ENCODE peak calls at places on chromosome 6, in six cellular contexts. V is GM12891, T is HepG2, B is H1, Y is K562, S is GM12878. Q is an unnamed sample.

GRCh38 chr6:161618816-161619454 is 345.1 kb upstream of the AGPAT4 start:
- DNase-seq in S (no peak), V (no peak), T (peak; percentile 49), Y (peak; percentile 51), B (peak; percentile 31), Q (no peak)

GRCh38 chr6:22146581-22147468 is 150.0 kb downstream of the PRL start:
- DNase-seq in Y (no peak), S (no peak), B (no peak), T (no peak), V (no peak), Q (no peak)

GRCh38 chr6:136962661-136963060 is 40.6 kb downstream of the SLC35D3 start:
- DNase-seq in Y (no peak), B (no peak), S (no peak), T (no peak), V (no peak), Q (no peak)

GRCh38 chr6:170293411-170293844 is 2.5 kb upstream of the DLL1 start:
- DNase-seq in Y (no peak), B (no peak), V (no peak), T (no peak), S (no peak), Q (no peak)

GRCh38 chr6:36863670-36864540 is 10.7 kb downstream of the PPIL1 start:
- DNase-seq in T (no peak), B (no peak), S (no peak), Y (no peak), V (no peak), Q (no peak)

GRCh38 chr6:1436334-1437306 is 47.2 kb downstream of the FOXF2 start:
- DNase-seq in V (peak; percentile 67), T (peak; percentile 67), B (no peak), S (peak; percentile 30), Y (peak; percentile 73), Q (peak; percentile 48)

GRCh38 chr6:70547313-70547712 is 19.4 kb upstream of the SDHAF4 start:
- DNase-seq in V (no peak), S (no peak), T (no peak), B (no peak), Y (no peak), Q (no peak)

GRCh38 chr6:113742342-113742741 is 114.8 kb upstream of the MARCKS start:
- DNase-seq in S (no peak), V (no peak), B (no peak), Y (no peak), T (no peak), Q (no peak)

GRCh38 chr6:42279144-42279781 is 61.6 kb upstream of the MRPS10 start:
- DNase-seq in T (no peak), V (no peak), B (no peak), S (no peak), Y (no peak), Q (no peak)

GRCh38 chr6:34357937-34358336 is 34.5 kb downstream of the NUDT3 start:
- DNase-seq in Y (no peak), B (no peak), V (no peak), S (no peak), T (no peak), Q (no peak)

GRCh38 chr6:165718486-165718885 is 55.4 kb upstream of the PDE10A start:
- DNase-seq in B (no peak), Y (no peak), T (no peak), V (no peak), S (no peak), Q (no peak)

GRCh38 chr6:80540700-80541099 is 434.2 kb downstream of the BCKDHB start:
- DNase-seq in V (no peak), T (no peak), B (no peak), Y (no peak), S (no peak), Q (no peak)

GRCh38 chr6:127178746-127179145 is 60.3 kb downstream of the RSPO3 start:
- DNase-seq in B (no peak), S (no peak), V (no peak), Y (no peak), T (no peak), Q (no peak)

GRCh38 chr6:41707565-41708200 is 27.7 kb downstream of the TFEB start:
- DNase-seq in B (no peak), Y (no peak), V (no peak), T (no peak), S (no peak), Q (no peak)

GRCh38 chr6:163263196-163263595 is 151.3 kb upstream of the QKI start:
- DNase-seq in S (no peak), T (no peak), V (no peak), B (no peak), Y (peak; percentile 13), Q (no peak)

GRCh38 chr6:34115396-34116314 is 30.2 kb downstream of the GRM4 start:
- DNase-seq in V (peak; percentile 55), B (no peak), Y (peak; percentile 63), T (no peak), S (no peak), Q (peak; percentile 45)

GRCh38 chr6:52537001-52537753 is 39.7 kb downstream of the TRAM2 start:
- DNase-seq in S (peak; percentile 92), T (no peak), Y (no peak), B (no peak), V (no peak), Q (no peak)

GRCh38 chr6:4644962-4645361 is 131.2 kb upstream of the CDYL start:
- DNase-seq in B (no peak), Y (no peak), T (no peak), S (no peak), V (no peak), Q (no peak)

GRCh38 chr6:3749390-3749978 is 2.0 kb downstream of the PXDC1 start:
- DNase-seq in S (no peak), B (no peak), T (no peak), V (no peak), Y (no peak), Q (no peak)

GRCh38 chr6:138848461-138848860 is 52.6 kb downstream of the ECT2L start:
- DNase-seq in S (no peak), B (no peak), Y (no peak), T (no peak), V (no peak), Q (no peak)

GRCh38 chr6:35677456-35677855 is 11.3 kb downstream of the FKBP5 start:
- DNase-seq in S (no peak), B (no peak), T (no peak), V (no peak), Y (no peak), Q (no peak)

GRCh38 chr6:131331873-131332759 is 196.8 kb downstream of the AKAP7 start:
- DNase-seq in V (no peak), Y (no peak), S (no peak), T (no peak), B (no peak), Q (no peak)

GRCh38 chr6:71127374-71127773 is 161.2 kb upstream of the OGFRL1 start:
- DNase-seq in Y (no peak), S (no peak), T (no peak), V (no peak), B (no peak), Q (no peak)

GRCh38 chr6:95143408-95144180 is 433.7 kb upstream of the MANEA start:
- DNase-seq in S (no peak), T (no peak), Y (no peak), B (no peak), V (no peak), Q (no peak)

GRCh38 chr6:36368921-36369880 is 18.3 kb downstream of the ETV7 start:
- DNase-seq in B (no peak), Y (peak; percentile 33), T (no peak), V (no peak), S (no peak), Q (no peak)

GRCh38 chr6:42093582-42094329 is 43.4 kb downstream of the TAF8 start:
- DNase-seq in T (peak; percentile 64), Y (peak; percentile 80), B (no peak), V (no peak), S (no peak), Q (no peak)

GRCh38 chr6:8736046-8736877 is 300.9 kb upstream of the SLC35B3 start:
- DNase-seq in B (no peak), V (no peak), Y (no peak), T (no peak), S (no peak), Q (no peak)

GRCh38 chr6:138182939-138183791 is 21.4 kb downstream of the ARFGEF3 start:
- DNase-seq in S (no peak), B (no peak), V (no peak), T (no peak), Y (no peak), Q (no peak)

GRCh38 chr6:18154507-18155272 is at the start of gene TPMT:
- DNase-seq in V (no peak), B (no peak), S (no peak), Y (peak; percentile 49), T (no peak), Q (no peak)
- TF ChIP-seq POLR2A in V (peak; percentile 79), B (peak; percentile 69), S (peak; percentile 87), Y (peak; percentile 92), T (peak; percentile 92), Q (peak; percentile 61)

GRCh38 chr6:15249371-15250019 is 3.6 kb downstream of the JARID2 start:
- DNase-seq in V (no peak), T (no peak), Y (no peak), S (no peak), B (no peak), Q (no peak)

GRCh38 chr6:15248451-15249370 is 2.8 kb downstream of the JARID2 start:
- DNase-seq in B (peak; percentile 67), Y (peak; percentile 100), T (peak; percentile 93), V (peak; percentile 80), S (peak; percentile 67), Q (peak; percentile 82)

GRCh38 chr6:15247214-15247749 is 1.4 kb downstream of the JARID2 start:
- DNase-seq in V (no peak), T (no peak), Y (no peak), S (no peak), B (no peak), Q (no peak)

GRCh38 chr6:15246217-15247211 is 645 bp downstream of the JARID2 start:
- DNase-seq in T (no peak), Y (peak; percentile 60), V (no peak), S (no peak), B (no peak), Q (no peak)

DNA sequence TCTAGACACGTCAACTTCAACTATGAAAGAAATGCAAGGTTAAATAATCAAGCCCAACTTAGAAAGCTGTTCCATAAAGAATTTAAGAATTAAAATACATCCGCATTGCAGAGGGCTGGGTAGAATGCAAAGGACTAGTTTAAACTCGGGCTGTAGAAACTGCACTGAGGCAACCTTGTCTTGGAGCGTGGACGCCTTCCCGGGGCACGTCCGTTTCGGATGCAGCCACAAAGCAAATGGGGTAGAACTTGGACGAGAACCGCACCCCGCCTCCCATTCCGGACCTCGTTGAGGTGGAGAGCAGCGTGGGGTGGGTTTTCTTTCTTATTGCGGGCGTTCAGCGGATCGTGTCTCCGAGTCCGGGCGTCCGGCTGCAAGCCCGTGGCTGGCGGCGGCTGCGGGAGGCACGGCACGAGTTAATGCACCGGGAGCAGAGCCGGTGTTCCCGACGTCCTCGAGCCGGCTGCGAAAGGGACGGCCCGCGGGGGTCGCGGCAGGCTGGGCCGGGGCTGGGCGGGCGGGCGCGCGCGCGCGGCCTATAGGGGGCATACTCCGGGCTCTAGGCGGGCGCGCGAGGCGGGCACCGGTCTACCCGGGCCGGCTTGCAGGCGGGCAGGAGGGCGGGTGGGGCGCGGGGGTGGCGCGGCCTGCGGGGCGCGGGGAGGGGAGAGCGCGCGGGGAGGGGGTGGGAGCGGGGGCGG is 2.0 kb downstream of the JARID2 start:
- DNase-seq in Y (peak; percentile 78), V (no peak), S (no peak), B (no peak), T (peak; percentile 46), Q (peak; percentile 50)
- TF ChIP-seq POLR2AphosphoS5 in Y (peak; percentile 46), V (peak; percentile 35), S (peak; percentile 48), B (peak; percentile 69), T (no peak), Q (no peak)

GRCh38 chr6:154460306-154461071 is 50.0 kb downstream of the CNKSR3 start:
- DNase-seq in B (no peak), V (no peak), S (no peak), T (peak; percentile 95), Y (no peak), Q (no peak)
- TF ChIP-seq TAF1 in B (no peak), V (no peak), S (no peak), T (peak; percentile 31), Y (no peak), Q (no peak)

GRCh38 chr6:100445512-100445911 is 19.2 kb downstream of the SIM1 start:
- DNase-seq in S (no peak), V (no peak), Y (no peak), B (no peak), T (no peak), Q (no peak)
- TF ChIP-seq POLR2A in S (no peak), V (no peak), Y (no peak), B (no peak), T (no peak), Q (no peak)

Q was measured in GM12892.